ENCODE peak calls at places on chromosomes 2 and 18, in six cellular contexts. T, M, Q, I, D and V are unnamed samples.

GRCh38 chr18:2889761-2890192 is 43.0 kb downstream of the EMILIN2 start:
- DNase-seq in T (no peak), M (peak), Q (no peak), I (no peak), D (no peak), V (no peak)

GRCh38 chr2:47559079-47559684 is 156.2 kb downstream of the MSH2 start:
- DNase-seq in T (no peak), M (no peak), Q (no peak), I (peak), D (no peak), V (no peak)

GRCh38 chr2:128232965-128233789 is 85.5 kb downstream of the HS6ST1 start:
- DNase-seq in T (peak), M (peak), Q (peak), I (peak), D (peak), V (peak)

GRCh38 chr2:207891222-207891844 is 121.6 kb upstream of the FZD5 start:
- DNase-seq in T (no peak), M (no peak), Q (no peak), I (no peak), D (no peak), V (no peak)

GRCh38 chr2:128442891-128443302 is 124.2 kb upstream of the HS6ST1 start:
- DNase-seq in T (no peak), M (peak), Q (no peak), I (peak), D (peak), V (no peak)

GRCh38 chr18:2502394-2502793 is 68.9 kb downstream of the METTL4 start:
- DNase-seq in T (no peak), M (no peak), Q (no peak), I (no peak), D (no peak), V (no peak)

GRCh38 chr2:39607538-39608211 is 58.0 kb upstream of the TMEM178A start:
- DNase-seq in T (no peak), M (no peak), Q (no peak), I (no peak), D (no peak), V (no peak)

GRCh38 chr2:55965966-55966365 is 42.4 kb upstream of the EFEMP1 start:
- DNase-seq in T (no peak), M (no peak), Q (no peak), I (no peak), D (no peak), V (no peak)

GRCh38 chr2:124267821-124268220 is 242.7 kb downstream of the CNTNAP5 start:
- DNase-seq in T (no peak), M (no peak), Q (no peak), I (no peak), D (no peak), V (no peak)

GRCh38 chr2:168049609-168050008 is 197.8 kb downstream of the STK39 start:
- DNase-seq in T (no peak), M (no peak), Q (no peak), I (no peak), D (no peak), V (no peak)

GRCh38 chr2:174694196-174694878 is 69.9 kb downstream of the CHRNA1 start:
- DNase-seq in T (no peak), M (no peak), Q (no peak), I (no peak), D (no peak), V (no peak)

GRCh38 chr2:54122171-54122935 is 6.9 kb downstream of the ACYP2 start:
- DNase-seq in T (no peak), M (no peak), Q (no peak), I (no peak), D (no peak), V (no peak)

GRCh38 chr2:152743004-152743403 is 24.6 kb downstream of the ARL6IP6 start:
- DNase-seq in T (no peak), M (no peak), Q (no peak), I (peak), D (no peak), V (no peak)

GRCh38 chr2:31962757-31963361 is 47.9 kb downstream of the MEMO1 start:
- DNase-seq in T (no peak), M (no peak), Q (no peak), I (no peak), D (peak), V (no peak)

GRCh38 chr2:29260151-29260772 is 145.0 kb downstream of the CLIP4 start:
- DNase-seq in T (no peak), M (no peak), Q (no peak), I (no peak), D (no peak), V (no peak)